ENCODE peak calls at places on chromosomes 3 and 15, in six cellular contexts. I is transverse colon, O is fibroblast of lung, W is iPS-NIHi11, Y is hepatocyte, A is neural progenitor cell. C is an unnamed sample.
A peak's percentile ranks its signal among the peaks of the same experiment; 100 is the strongest.

GRCh38 chr15:35439291-35439690 is 106.7 kb downstream of the DPH6 start:
- DNase-seq in A (no peak), W (no peak), I (no peak), Y (no peak), O (peak; percentile 96), C (no peak)

GRCh38 chr15:43748376-43748775 is 2.1 kb downstream of the PDIA3 start:
- DNase-seq in Y (no peak), I (no peak), O (peak; percentile 36), A (no peak), W (no peak), C (no peak)

GRCh38 chr3:39025222-39025970 is 26.3 kb downstream of the SCN11A start:
- DNase-seq in I (no peak), Y (no peak), A (no peak), W (no peak), O (no peak), C (no peak)

GRCh38 chr3:151974067-151974466 is 100.6 kb downstream of the SUCNR1 start:
- DNase-seq in Y (no peak), O (peak; percentile 53), I (no peak), A (peak; percentile 43), W (no peak), C (no peak)

GRCh38 chr15:38531509-38531908 is 33.1 kb downstream of the RASGRP1 start:
- DNase-seq in I (no peak), Y (no peak), W (no peak), O (peak; percentile 10), A (no peak), C (no peak)

GRCh38 chr3:94171954-94172353 is 109.1 kb downstream of the NSUN3 start:
- DNase-seq in Y (no peak), A (no peak), W (no peak), O (no peak), I (no peak), C (no peak)

GRCh38 chr15:60704129-60704528 is 225.2 kb upstream of the ICE2 start:
- DNase-seq in Y (no peak), A (no peak), I (peak; percentile 49), W (no peak), O (no peak), C (no peak)

GRCh38 chr3:31461441-31461840 is 71.3 kb upstream of the STT3B start:
- DNase-seq in W (no peak), Y (no peak), O (no peak), A (no peak), I (no peak), C (no peak)

GRCh38 chr3:24523988-24524727 is 29.5 kb upstream of the THRB start:
- DNase-seq in I (no peak), A (no peak), O (no peak), W (no peak), Y (peak; percentile 47), C (no peak)

GRCh38 chr3:22089284-22089683 is 338.3 kb upstream of the ZNF385D start:
- DNase-seq in W (peak; percentile 38), I (peak; percentile 7), A (peak; percentile 45), Y (peak; percentile 64), O (peak; percentile 47), C (no peak)